ENCODE peak calls at places on chromosomes 3 and 15, in six cellular contexts. X, L, G, A, B and C are unnamed samples.

GRCh38 chr15:63981596-63982320 is 64.5 kb downstream of the DAPK2 start:
- DNase-seq in A (no peak), B (no peak), G (no peak), L (no peak), X (no peak), C (no peak)

GRCh38 chr3:150216041-150216811 is 191.9 kb upstream of the TSC22D2 start:
- DNase-seq in G (peak; percentile 41), A (peak; percentile 89), B (no peak), X (no peak), L (peak; percentile 71), C (peak; percentile 93)

GRCh38 chr3:42205800-42206514 is 60.0 kb downstream of the CCK start:
- DNase-seq in L (no peak), B (no peak), G (no peak), X (no peak), A (no peak), C (no peak)

GRCh38 chr3:149871855-149872254 is 58.8 kb downstream of the RNF13 start:
- DNase-seq in X (no peak), A (no peak), B (no peak), G (no peak), L (no peak), C (no peak)

GRCh38 chr15:52068004-52068403 is 44.6 kb downstream of the BCL2L10 start:
- DNase-seq in L (no peak), X (no peak), A (peak; percentile 32), G (no peak), B (no peak), C (peak; percentile 64)

GRCh38 chr3:8887435-8888295 is 75.6 kb downstream of the RAD18 start:
- DNase-seq in X (no peak), A (peak; percentile 56), G (no peak), B (no peak), L (no peak), C (no peak)

GRCh38 chr15:39657714-39658113 is 76.8 kb downstream of the THBS1 start:
- DNase-seq in A (peak; percentile 87), G (peak; percentile 42), B (no peak), L (no peak), X (no peak), C (peak; percentile 15)

GRCh38 chr15:72222433-72222832 is 8.6 kb downstream of the PKM start:
- DNase-seq in A (peak; percentile 74), L (peak; percentile 68), G (no peak), X (no peak), B (no peak), C (no peak)

GRCh38 chr3:152302521-152303021 is 33.8 kb downstream of the MBNL1 start:
- DNase-seq in X (peak; percentile 50), L (peak; percentile 31), A (peak; percentile 80), B (peak; percentile 73), G (peak; percentile 26), C (peak; percentile 58)

GRCh38 chr3:99499235-99499798 is 139.1 kb upstream of the COL8A1 start:
- DNase-seq in L (peak; percentile 60), B (no peak), X (peak; percentile 20), A (peak; percentile 74), G (peak; percentile 39), C (peak; percentile 58)

GRCh38 chr3:114553949-114554593 is 260.2 kb downstream of the TIGIT start:
- DNase-seq in L (no peak), A (peak; percentile 59), X (no peak), B (no peak), G (no peak), C (no peak)

GRCh38 chr3:190568036-190568435 is 54.2 kb downstream of the IL1RAP start:
- DNase-seq in B (no peak), G (no peak), X (no peak), L (no peak), A (no peak), C (no peak)

GRCh38 chr15:99449514-99449913 is 116.3 kb upstream of the MEF2A start:
- DNase-seq in L (no peak), X (no peak), G (no peak), A (peak; percentile 33), B (no peak), C (no peak)

GRCh38 chr3:117962750-117963149 is 1071.9 kb downstream of the IGSF11 start:
- DNase-seq in X (no peak), A (no peak), G (peak; percentile 7), L (no peak), B (no peak), C (no peak)

GRCh38 chr3:71817262-71817661 is 32.3 kb upstream of the PROK2 start:
- DNase-seq in A (no peak), G (no peak), B (no peak), X (no peak), L (no peak), C (no peak)